ENCODE peak calls at places on chromosomes 3 and 15, in five cellular contexts. B is NCI-H1694 treated with DMSO at 0.1 percent for 48 hours, C is EH, U is activated T-cell treated with anti-CD3 and anti-CD28 coated beads for 1 hour, H is NCI-H2081. X is an unnamed sample.

GRCh38 chr3:50648297-50648696 is 26.4 kb upstream of the DOCK3 start:
- DNase-seq in H (no peak), B (no peak), C (peak), U (no peak), X (no peak)

GRCh38 chr3:45957606-45958005 is 14.3 kb downstream of the CXCR6 start:
- DNase-seq in C (no peak), U (no peak), B (no peak), H (no peak), X (no peak)

GRCh38 chr3:38648659-38649499 is 608 bp downstream of the SCN5A start:
- DNase-seq in H (no peak), C (no peak), B (no peak), U (no peak), X (no peak)

GRCh38 chr3:124916837-124917409 is 17.6 kb downstream of the MUC13 start:
- DNase-seq in C (no peak), H (no peak), U (no peak), B (no peak), X (no peak)

GRCh38 chr15:87045741-87046140 is 966.1 kb downstream of the AGBL1 start:
- DNase-seq in B (no peak), C (no peak), U (no peak), H (no peak), X (no peak)

GRCh38 chr3:131363275-131363674 is 18.3 kb upstream of the NUDT16 start:
- DNase-seq in C (no peak), U (no peak), H (no peak), B (no peak), X (no peak)

GRCh38 chr3:29283297-29283681 is 2.4 kb downstream of the RBMS3 start:
- DNase-seq in H (no peak), U (no peak), C (no peak), B (no peak), X (no peak)

GRCh38 chr15:70487380-70487725 is 276.0 kb downstream of the UACA start:
- DNase-seq in C (no peak), U (no peak), B (no peak), H (no peak), X (no peak)

GRCh38 chr15:91940466-91941381 is 87.2 kb downstream of the SLCO3A1 start:
- DNase-seq in U (no peak), B (no peak), H (peak), C (no peak), X (no peak)

GRCh38 chr3:126476166-126476975 is 680 bp upstream of the ZXDC start:
- DNase-seq in H (peak), B (no peak), C (no peak), U (no peak), X (no peak)